ENCODE peak calls at places on chromosomes 3 and 15, in seven cellular contexts. O is OCI-LY7; L is tibial nerve; I is cardiac muscle cell; E is CD8-positive, alpha-beta T cell; R is PC-9; D is psoas muscle. T is an unnamed sample.

GRCh38 chr15:76501726-76502125 is 165.2 kb downstream of the ISL2 start:
- DNase-seq in D (no peak), O (no peak), I (no peak), E (no peak), L (no peak), R (no peak), T (no peak)

GRCh38 chr15:78237146-78237545 is 2.8 kb upstream of the ACSBG1 start:
- DNase-seq in D (no peak), I (no peak), L (no peak), E (no peak), O (no peak), R (no peak), T (no peak)

GRCh38 chr15:61640751-61641150 is 411.6 kb upstream of the RORA start:
- DNase-seq in I (no peak), L (no peak), R (no peak), O (no peak), D (no peak), E (no peak), T (no peak)

GRCh38 chr15:69154026-69154425 is 6.4 kb upstream of the GLCE start:
- DNase-seq in D (no peak), O (no peak), R (no peak), I (no peak), E (no peak), L (no peak), T (no peak)

GRCh38 chr3:192449036-192449435 is 278.3 kb downstream of the FGF12 start:
- DNase-seq in O (no peak), R (no peak), D (no peak), E (no peak), I (no peak), L (no peak), T (no peak)

GRCh38 chr3:31952205-31952604 is 28.9 kb downstream of the OSBPL10 start:
- DNase-seq in O (peak; percentile 99), L (no peak), E (no peak), R (no peak), D (no peak), I (no peak), T (no peak)

GRCh38 chr3:11514191-11514770 is 129.4 kb downstream of the VGLL4 start:
- DNase-seq in E (no peak), O (no peak), D (no peak), L (no peak), R (no peak), I (peak; percentile 85), T (no peak)

GRCh38 chr3:9211155-9211950 is 38.1 kb downstream of the SRGAP3 start:
- DNase-seq in D (no peak), E (no peak), I (peak; percentile 64), L (no peak), R (no peak), O (no peak), T (no peak)

GRCh38 chr15:87267798-87268197 is 988.7 kb downstream of the NTRK3 start:
- DNase-seq in O (no peak), E (no peak), R (peak; percentile 62), I (peak; percentile 72), L (no peak), D (no peak), T (no peak)

GRCh38 chr15:36585774-36586173 is 6.3 kb downstream of the CDIN1 start:
- DNase-seq in L (no peak), E (no peak), I (no peak), D (no peak), R (peak; percentile 74), O (no peak), T (no peak)

GRCh38 chr3:63940389-63940757 is 28.2 kb upstream of the SCAANT1 start:
- DNase-seq in E (no peak), O (no peak), L (no peak), I (peak; percentile 71), D (no peak), R (peak; percentile 75), T (no peak)

GRCh38 chr3:11808231-11808630 is 38.5 kb downstream of the TAMM41 start:
- DNase-seq in O (no peak), L (no peak), E (no peak), D (no peak), I (no peak), R (no peak), T (no peak)

GRCh38 chr15:78931439-78931981 is 13.3 kb downstream of the CTSH start:
- DNase-seq in O (no peak), L (no peak), R (no peak), I (no peak), E (no peak), D (peak; percentile 76), T (no peak)

GRCh38 chr3:134603480-134603879 is 47.3 kb downstream of the KY start:
- DNase-seq in I (no peak), R (no peak), D (no peak), O (no peak), L (no peak), E (no peak), T (no peak)

GRCh38 chr15:66891776-66892175 is 173.6 kb upstream of the SMAD3 start:
- DNase-seq in I (no peak), E (no peak), L (no peak), O (no peak), R (no peak), D (no peak), T (no peak)

GRCh38 chr15:60526127-60526616 is 47.2 kb upstream of the ICE2 start:
- DNase-seq in I (no peak), L (peak; percentile 57), O (no peak), D (peak; percentile 62), E (peak; percentile 33), R (peak; percentile 49), T (peak; percentile 61)

GRCh38 chr3:16810593-16811367 is 74.0 kb upstream of the PLCL2 start:
- DNase-seq in L (no peak), D (no peak), E (no peak), O (no peak), R (no peak), I (no peak), T (no peak)

GRCh38 chr3:197800379-197800778 is 9.3 kb downstream of the LRCH3 start:
- DNase-seq in L (no peak), E (no peak), I (peak; percentile 42), D (no peak), R (no peak), O (no peak), T (no peak)

GRCh38 chr15:67120839-67121540 is 55.6 kb downstream of the SMAD3 start:
- DNase-seq in E (peak; percentile 88), I (peak; percentile 93), R (no peak), D (peak; percentile 95), L (peak; percentile 77), O (no peak), T (peak; percentile 94)

GRCh38 chr15:46956456-46956855 is 760.8 kb upstream of the SEMA6D start:
- DNase-seq in R (no peak), I (no peak), E (no peak), L (no peak), O (no peak), D (no peak), T (no peak)

GRCh38 chr3:1578105-1578833 is 485.4 kb downstream of the CNTN6 start:
- DNase-seq in R (no peak), E (no peak), O (no peak), L (no peak), D (no peak), I (no peak), T (no peak)

GRCh38 chr15:60420322-60420721 is 22.5 kb upstream of the ANXA2 start:
- DNase-seq in D (no peak), O (no peak), E (no peak), R (no peak), L (no peak), I (no peak), T (no peak)

GRCh38 chr3:48938156-48938555 is 19.5 kb downstream of the ARIH2 start:
- DNase-seq in O (no peak), L (no peak), I (no peak), E (no peak), D (no peak), R (no peak), T (no peak)

GRCh38 chr3:42501321-42501680 is 1.1 kb upstream of the VIPR1 start:
- DNase-seq in R (no peak), O (no peak), E (no peak), I (no peak), L (no peak), D (no peak), T (no peak)

GRCh38 chr15:51697150-51697549 is 15.8 kb downstream of the SCG3 start:
- DNase-seq in E (no peak), I (no peak), D (no peak), L (no peak), O (no peak), R (no peak), T (no peak)

GRCh38 chr15:68797157-68797556 is 23.5 kb downstream of the ANP32A start:
- DNase-seq in L (no peak), O (no peak), E (no peak), D (no peak), R (no peak), I (no peak), T (no peak)

GRCh38 chr3:183210862-183211341 is 42.2 kb upstream of the B3GNT5 start:
- DNase-seq in R (peak; percentile 50), O (no peak), D (no peak), L (no peak), I (no peak), E (no peak), T (no peak)

GRCh38 chr3:170565495-170565894 is 20.4 kb downstream of the SLC7A14 start:
- DNase-seq in E (no peak), D (no peak), R (no peak), I (no peak), L (no peak), O (no peak), T (no peak)

GRCh38 chr3:172096881-172097420 is 57.6 kb downstream of the FNDC3B start:
- DNase-seq in L (no peak), D (no peak), O (no peak), R (peak; percentile 95), I (peak; percentile 82), E (no peak), T (no peak)

GRCh38 chr15:85582076-85582718 is 201.8 kb downstream of the AKAP13 start:
- DNase-seq in R (no peak), L (peak; percentile 35), D (no peak), O (peak; percentile 22), E (peak; percentile 51), I (peak; percentile 85), T (no peak)

GRCh38 chr3:188037116-188037718 is 116.7 kb upstream of the LPP start:
- DNase-seq in R (no peak), O (no peak), E (no peak), L (no peak), I (peak; percentile 71), D (no peak), T (no peak)

T was measured in natural killer cell treated with Interleukin-12 subunit alpha and Interleukin-12 subunit beta and Interleukin-15 and Interleukin-18, amount 100 ng/mL, for 72 hours.